ENCODE peak calls at places on chromosomes 3 and 15, in five cellular contexts. G is H9, I is tibial artery, J is astrocyte of the cerebellum, L is fibroblast of pulmonary artery. N is an unnamed sample.
A peak's percentile ranks its signal among the peaks of the same experiment; 100 is the strongest.

GRCh38 chr15:31325976-31326728 is 483 bp upstream of the KLF13 start:
- DNase-seq in G (peak; percentile 98), I (peak; percentile 99), J (peak; percentile 91), L (peak; percentile 98), N (peak; percentile 99)

GRCh38 chr3:100125539-100125938 is 11.2 kb upstream of the FILIP1L start:
- DNase-seq in G (no peak), I (no peak), J (no peak), L (no peak), N (no peak)

GRCh38 chr3:198017100-198017499 is 57.1 kb downstream of the LMLN start:
- DNase-seq in G (no peak), I (no peak), J (no peak), L (no peak), N (no peak)

GRCh38 chr3:12579919-12580318 is 23.0 kb downstream of the MKRN2 start:
- DNase-seq in G (no peak), I (no peak), J (no peak), L (peak; percentile 58), N (no peak)

GRCh38 chr3:132350814-132351213 is 33.6 kb downstream of the ACP3 start:
- DNase-seq in G (no peak), I (no peak), J (no peak), L (no peak), N (no peak)

GRCh38 chr15:66757030-66757429 is 55.0 kb downstream of the SMAD6 start:
- DNase-seq in G (no peak), I (no peak), J (no peak), L (no peak), N (no peak)

GRCh38 chr3:89617706-89618105 is 510.3 kb downstream of the EPHA3 start:
- DNase-seq in G (no peak), I (no peak), J (no peak), L (no peak), N (no peak)

GRCh38 chr15:96553931-96554330 is 223.4 kb downstream of the NR2F2 start:
- DNase-seq in G (no peak), I (no peak), J (no peak), L (no peak), N (no peak)

GRCh38 chr15:42156266-42156922 is at the start of gene PLA2G4F:
- DNase-seq in G (peak; percentile 54), I (peak; percentile 51), J (no peak), L (no peak), N (peak; percentile 72)

GRCh38 chr15:50939911-50940310 is 31.4 kb downstream of the AP4E1 start:
- DNase-seq in G (no peak), I (no peak), J (no peak), L (peak; percentile 49), N (no peak)

GRCh38 chr3:12229144-12229871 is 59.6 kb upstream of the PPARG start:
- DNase-seq in G (no peak), I (no peak), J (no peak), L (no peak), N (no peak)

GRCh38 chr15:74265046-74265639 is 29.0 kb downstream of the CCDC33 start:
- DNase-seq in G (peak; percentile 71), I (no peak), J (peak; percentile 9), L (peak; percentile 48), N (peak; percentile 93)

GRCh38 chr15:48683991-48684765 is 38.7 kb upstream of the FBN1 start:
- DNase-seq in G (no peak), I (no peak), J (no peak), L (no peak), N (no peak)

GRCh38 chr3:155227141-155227540 is 66.3 kb downstream of the STRIT1 start:
- DNase-seq in G (no peak), I (no peak), J (no peak), L (no peak), N (no peak)

GRCh38 chr3:37770938-37771918 is 90.5 kb upstream of the CTDSPL start:
- DNase-seq in G (no peak), I (peak; percentile 78), J (peak; percentile 44), L (peak; percentile 20), N (no peak)

GRCh38 chr15:60758961-60759729 is 280.2 kb upstream of the ICE2 start:
- DNase-seq in G (no peak), I (no peak), J (peak; percentile 89), L (peak; percentile 92), N (no peak)

GRCh38 chr15:48265145-48265544 is 59.0 kb downstream of the SLC12A1 start:
- DNase-seq in G (no peak), I (no peak), J (no peak), L (no peak), N (no peak)

GRCh38 chr3:64026346-64026745 is 3.1 kb upstream of the PSMD6 start:
- DNase-seq in G (no peak), I (no peak), J (no peak), L (no peak), N (no peak)

GRCh38 chr3:60431599-60431958 is 819.7 kb downstream of the FHIT start:
- DNase-seq in G (peak; percentile 34), I (no peak), J (no peak), L (peak; percentile 26), N (peak; percentile 56)

GRCh38 chr15:76930831-76931396 is 635 bp upstream of the RCN2 start:
- DNase-seq in G (no peak), I (no peak), J (no peak), L (no peak), N (no peak)

GRCh38 chr3:46700772-46701171 is 420 bp upstream of the TMIE start:
- DNase-seq in G (no peak), I (peak; percentile 81), J (no peak), L (no peak), N (no peak)

GRCh38 chr3:159669024-159669476 is 319.6 kb upstream of the IL12A start:
- DNase-seq in G (no peak), I (peak; percentile 67), J (no peak), L (peak; percentile 80), N (no peak)

GRCh38 chr3:186847437-186847836 is 4.9 kb downstream of the ADIPOQ start:
- DNase-seq in G (no peak), I (no peak), J (no peak), L (no peak), N (peak; percentile 6)

GRCh38 chr3:13647314-13648059 is 98.6 kb downstream of the FBLN2 start:
- DNase-seq in G (no peak), I (no peak), J (no peak), L (no peak), N (no peak)

GRCh38 chr15:31255732-31256384 is 70.8 kb upstream of the KLF13 start:
- DNase-seq in G (no peak), I (no peak), J (no peak), L (no peak), N (no peak)

DNA sequence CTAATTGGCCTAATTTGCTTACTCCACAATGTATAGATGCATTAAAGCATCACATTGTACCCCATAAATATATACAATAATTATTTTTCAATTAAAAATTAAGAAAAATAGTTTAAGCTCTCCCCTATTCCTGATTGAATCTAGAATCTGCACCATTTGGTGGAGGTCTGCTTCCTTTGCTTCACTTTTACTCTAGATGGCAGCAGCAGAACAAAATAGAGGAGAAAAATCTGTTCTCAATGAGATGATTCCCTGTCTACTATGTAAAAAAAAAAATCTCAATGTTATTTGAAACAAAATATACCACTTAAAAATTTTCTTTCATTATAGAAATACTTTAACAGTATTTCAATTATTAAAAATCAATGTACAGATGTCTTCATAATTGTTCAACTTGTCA is 109.6 kb upstream of the FXR1 start:
- DNase-seq in G (no peak), I (no peak), J (peak; percentile 3), L (peak; percentile 43), N (no peak)
- TF ChIP-seq CTCF in G (peak; percentile 80), I (no peak), J (peak; percentile 62), L (peak; percentile 60), N (peak; percentile 83)

GRCh38 chr3:35966629-35967464 is 327.5 kb downstream of the ARPP21 start:
- DNase-seq in G (no peak), I (no peak), J (no peak), L (no peak), N (no peak)
- TF ChIP-seq CTCF in G (no peak), I (no peak), J (no peak), L (no peak), N (peak; percentile 43)

GRCh38 chr3:10189557-10190374 is 25.0 kb downstream of the IRAK2 start:
- DNase-seq in G (no peak), I (peak; percentile 97), J (no peak), L (peak; percentile 90), N (no peak)
- TF ChIP-seq CTCF in G (no peak), I (no peak), J (no peak), L (no peak), N (no peak)

DNA sequence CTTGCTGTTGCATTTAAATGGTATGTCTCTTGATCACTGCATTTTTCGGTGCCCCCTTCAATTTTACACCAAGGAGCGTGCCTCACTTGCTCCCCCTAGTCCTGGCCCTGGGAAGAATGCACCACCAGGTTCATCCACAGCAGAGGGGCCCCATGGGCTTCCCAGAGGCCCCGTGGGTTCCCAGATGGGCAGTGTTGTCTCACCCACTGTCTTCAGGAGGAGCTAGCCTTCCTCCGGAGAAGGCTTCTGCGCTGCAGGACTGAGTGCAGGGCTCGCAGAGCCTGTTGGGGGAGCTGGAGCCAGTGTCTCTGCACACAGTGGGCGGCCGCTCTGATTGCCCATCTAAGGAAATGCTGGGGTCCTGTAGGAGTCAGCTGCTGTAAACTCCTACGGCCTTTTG is 45.9 kb downstream of the POLR2M start:
- DNase-seq in G (peak; percentile 71), I (no peak), J (no peak), L (peak; percentile 26), N (peak; percentile 76)
- TF ChIP-seq CTCF in G (peak; percentile 54), I (no peak), J (peak; percentile 22), L (peak; percentile 32), N (peak; percentile 64)